ENCODE peak calls at places on chromosomes 6 and 20, in four cellular contexts. V is HCT116; Z is stimulated activated CD4-positive, alpha-beta T cell treated with anti-CD3 and anti-CD28 coated beads, Interleukin-12 subunit alpha, Interleukin-12 subunit beta, amount 100 ng/mL, for 48 hours; K is DMS 273 treated with DMSO at 0.1 percent for 48 hours. E is an unnamed sample.

GRCh38 chr6:220736-221475 is 71.4 kb upstream of the DUSP22 start:
- DNase-seq in V (no peak), K (no peak), Z (no peak), E (no peak)

GRCh38 chr6:158149641-158150040 is 18.4 kb downstream of the SERAC1 start:
- DNase-seq in Z (no peak), V (no peak), K (peak; percentile 64), E (no peak)

GRCh38 chr6:122869437-122870024 is 80.5 kb downstream of the SMPDL3A start:
- DNase-seq in K (no peak), Z (no peak), V (peak; percentile 43), E (peak; percentile 40)

GRCh38 chr6:129498950-129499870 is 210.8 kb downstream of the ARHGAP18 start:
- DNase-seq in Z (no peak), V (peak; percentile 67), K (peak; percentile 16), E (peak; percentile 63)

GRCh38 chr6:70325009-70325408 is 22.1 kb upstream of the COL9A1 start:
- DNase-seq in Z (no peak), K (no peak), V (no peak), E (no peak)

GRCh38 chr20:11905460-11906150 is 12.1 kb upstream of the BTBD3 start:
- DNase-seq in Z (no peak), K (no peak), V (no peak), E (no peak)

GRCh38 chr6:81766482-81767069 is 14.1 kb upstream of the TENT5A start:
- DNase-seq in Z (no peak), V (no peak), K (no peak), E (peak; percentile 72)

GRCh38 chr6:41676406-41676805 is 38.1 kb downstream of the MDFI start:
- DNase-seq in V (no peak), Z (no peak), K (no peak), E (no peak)

GRCh38 chr6:125421853-125422252 is 120.1 kb upstream of the HDDC2 start:
- DNase-seq in V (no peak), K (no peak), Z (no peak), E (no peak)

GRCh38 chr6:142542704-142543233 is 241.0 kb downstream of the ADGRG6 start:
- DNase-seq in K (no peak), Z (no peak), V (peak; percentile 36), E (peak; percentile 9)

GRCh38 chr6:25002326-25003066 is 66.7 kb upstream of the RIPOR2 start:
- DNase-seq in Z (no peak), V (no peak), K (no peak), E (no peak)

GRCh38 chr6:157761331-157761921 is 61.6 kb upstream of the SNX9 start:
- DNase-seq in Z (no peak), K (no peak), V (no peak), E (no peak)

GRCh38 chr20:21809961-21810523 is 104.6 kb downstream of the PAX1 start:
- DNase-seq in V (no peak), Z (no peak), K (no peak), E (no peak)

GRCh38 chr20:34979366-34980153 is 23.9 kb downstream of the MYH7B start:
- DNase-seq in K (no peak), Z (no peak), V (no peak), E (no peak)

GRCh38 chr6:169162968-169163903 is 90.4 kb downstream of the THBS2 start:
- DNase-seq in Z (peak; percentile 3), K (no peak), V (peak; percentile 74), E (peak; percentile 1)

GRCh38 chr6:143803769-143804540 is 39.2 kb upstream of the LTV1 start:
- DNase-seq in Z (no peak), V (no peak), K (no peak), E (no peak)

GRCh38 chr6:110181131-110182027 is 1.2 kb downstream of the CDC40 start:
- DNase-seq in V (no peak), Z (no peak), K (no peak), E (no peak)

GRCh38 chr6:111564482-111564945 is 41.2 kb downstream of the TRAF3IP2 start:
- DNase-seq in V (no peak), K (peak; percentile 80), Z (no peak), E (no peak)

GRCh38 chr6:10414766-10415592 is at the start of gene TFAP2A:
- DNase-seq in V (no peak), Z (no peak), K (peak; percentile 12), E (peak; percentile 67)

GRCh38 chr6:35611235-35611634 is 77.5 kb downstream of the FKBP5 start:
- DNase-seq in K (no peak), Z (peak; percentile 10), V (no peak), E (no peak)

GRCh38 chr20:62276448-62276847 is 26.3 kb upstream of the ADRM1 start:
- DNase-seq in Z (no peak), K (no peak), V (no peak), E (no peak)

GRCh38 chr6:8082954-8083858 is 19.0 kb upstream of the BLOC1S5 start:
- DNase-seq in Z (no peak), K (no peak), V (peak; percentile 64), E (no peak)

GRCh38 chr20:15176929-15177328 is 839.5 kb upstream of the FLRT3 start:
- DNase-seq in K (no peak), V (no peak), Z (no peak), E (no peak)

GRCh38 chr6:133567656-133568055 is 321.3 kb upstream of the TCF21 start:
- DNase-seq in V (no peak), K (no peak), Z (no peak), E (no peak)

GRCh38 chr6:52596371-52597028 is 19.6 kb upstream of the TRAM2 start:
- DNase-seq in Z (no peak), V (no peak), K (no peak), E (no peak)

GRCh38 chr6:35833534-35833933 is 28.4 kb downstream of the LHFPL5 start:
- DNase-seq in K (no peak), V (no peak), Z (no peak), E (no peak)

GRCh38 chr6:155272353-155273222 is 8.8 kb downstream of the CLDN20 start:
- DNase-seq in Z (no peak), V (no peak), K (no peak), E (no peak)

GRCh38 chr6:96478695-96479094 is 42.9 kb upstream of the UFL1 start:
- DNase-seq in V (no peak), K (no peak), Z (no peak), E (no peak)

GRCh38 chr6:73702444-73702843 is 6.4 kb downstream of the CD109 start:
- DNase-seq in V (no peak), Z (no peak), K (no peak), E (no peak)

GRCh38 chr6:104957301-104958177 is 632 bp downstream of the LIN28B start:
- DNase-seq in Z (no peak), K (no peak), V (no peak), E (no peak)

GRCh38 chr6:167932468-167933276 is 64.8 kb upstream of the KIF25 start:
- DNase-seq in K (no peak), V (no peak), Z (no peak), E (peak; percentile 33)

GRCh38 chr6:42979523-42980177 is 669 bp upstream of the PEX6 start:
- DNase-seq in K (peak; percentile 55), Z (no peak), V (no peak), E (no peak)

GRCh38 chr20:1809611-1810510 is 85.3 kb upstream of the SIRPA start:
- DNase-seq in Z (no peak), K (no peak), V (no peak), E (no peak)